ENCODE peak calls at places on chromosome 3, in eight cellular contexts. H is body of pancreas, J is K562, R is sigmoid colon, F is SK-N-SH, T is IMR-90, E is fibroblast of lung, W is uterus. V is an unnamed sample.

GRCh38 chr3:50582083-50582482 is 12.8 kb downstream of the HEMK1 start:
- DNase-seq in H (no peak), W (no peak), T (no peak), F (no peak), J (no peak), R (no peak), E (no peak), V (no peak)

GRCh38 chr3:13590841-13591515 is 42.1 kb downstream of the FBLN2 start:
- DNase-seq in H (no peak), W (no peak), F (no peak), J (no peak), E (no peak), R (peak; percentile 2), T (peak; percentile 7), V (no peak)

GRCh38 chr3:46369675-46370132 is 1.0 kb upstream of the CCR5 start:
- DNase-seq in E (no peak), J (no peak), H (no peak), F (no peak), T (no peak), W (no peak), R (no peak), V (no peak)

GRCh38 chr3:193085655-193086054 is 155.4 kb upstream of the PLAAT1 start:
- DNase-seq in R (no peak), T (no peak), H (no peak), F (no peak), E (no peak), J (no peak), W (no peak), V (no peak)

GRCh38 chr3:31170932-31171670 is 276.6 kb upstream of the GADL1 start:
- DNase-seq in R (no peak), H (no peak), E (peak; percentile 73), J (no peak), T (peak; percentile 91), F (no peak), W (no peak), V (peak; percentile 97)

GRCh38 chr3:149003653-149004305 is 12.4 kb downstream of the GYG1 start:
- DNase-seq in W (no peak), T (no peak), E (no peak), H (no peak), R (no peak), J (no peak), F (no peak), V (no peak)

GRCh38 chr3:126216416-126216815 is 36.0 kb upstream of the ALDH1L1 start:
- DNase-seq in W (no peak), T (peak; percentile 51), H (no peak), E (peak; percentile 2), R (no peak), J (no peak), F (no peak), V (peak; percentile 25)

GRCh38 chr3:18586076-18586475 is 160.9 kb upstream of the SATB1 start:
- DNase-seq in W (no peak), T (no peak), R (no peak), F (no peak), J (no peak), H (no peak), E (no peak), V (no peak)

GRCh38 chr3:114144909-114145688 is 33.8 kb downstream of the DRD3 start:
- DNase-seq in F (no peak), H (peak; percentile 67), W (no peak), E (peak; percentile 90), T (peak; percentile 94), R (no peak), J (no peak), V (peak; percentile 95)

GRCh38 chr3:58998476-58999117 is 51.2 kb downstream of the CFAP20DC start:
- DNase-seq in H (no peak), W (no peak), T (peak; percentile 98), J (peak; percentile 80), F (peak; percentile 3), R (no peak), E (peak; percentile 92), V (no peak)

GRCh38 chr3:47799733-47800132 is 3.2 kb upstream of the DHX30 start:
- DNase-seq in H (no peak), R (no peak), J (no peak), F (no peak), T (no peak), E (no peak), W (no peak), V (no peak)

GRCh38 chr3:19866751-19867347 is 67.2 kb downstream of the EFHB start:
- DNase-seq in H (peak; percentile 38), J (peak; percentile 63), F (peak; percentile 61), W (no peak), E (peak; percentile 72), R (no peak), T (peak; percentile 58), V (peak; percentile 78)

GRCh38 chr3:138329984-138330293 is 288 bp upstream of the NME9 start:
- DNase-seq in T (no peak), J (no peak), F (no peak), H (no peak), E (no peak), W (no peak), R (no peak), V (no peak)

DNA sequence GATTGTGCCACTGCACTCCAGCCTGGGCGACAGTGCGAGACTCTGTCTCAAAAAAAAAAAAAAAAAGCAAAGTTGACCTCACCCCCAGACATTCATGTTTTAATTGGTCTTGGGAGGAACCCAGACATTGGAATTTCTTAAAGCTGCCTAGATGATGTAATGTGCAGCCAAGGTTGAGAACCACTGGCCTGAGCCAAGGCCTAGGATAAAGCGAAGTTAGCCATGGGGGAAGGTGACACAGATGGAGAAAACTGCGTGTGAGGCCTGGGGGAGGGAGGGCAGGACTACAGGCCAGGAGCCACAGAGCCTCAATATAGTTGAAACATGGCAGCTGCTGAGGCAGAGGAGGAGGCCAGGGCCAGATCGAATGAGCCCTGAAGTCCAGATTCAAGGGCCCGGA is 20.9 kb downstream of the GLB1 start:
- DNase-seq in W (no peak), F (no peak), H (no peak), E (peak; percentile 25), T (no peak), J (no peak), R (no peak), V (peak; percentile 64)
- H3K27ac ChIP-seq in W (no peak overlapping the region), F (no peak overlapping the region), H (no peak overlapping the region), E (no peak overlapping the region), T (no peak overlapping the region), J (no peak overlapping the region), R (peak overlapping the region; percentile 11), V (no peak overlapping the region)

GRCh38 chr3:190239325-190239724 is 82.9 kb downstream of the CLDN1 start:
- DNase-seq in E (no peak), H (no peak), W (no peak), T (no peak), F (no peak), J (no peak), R (no peak), V (no peak)

GRCh38 chr3:190238871-190239270 is 83.4 kb downstream of the CLDN1 start:
- DNase-seq in T (no peak), H (no peak), W (no peak), F (no peak), R (no peak), J (no peak), E (no peak), V (no peak)

DNA sequence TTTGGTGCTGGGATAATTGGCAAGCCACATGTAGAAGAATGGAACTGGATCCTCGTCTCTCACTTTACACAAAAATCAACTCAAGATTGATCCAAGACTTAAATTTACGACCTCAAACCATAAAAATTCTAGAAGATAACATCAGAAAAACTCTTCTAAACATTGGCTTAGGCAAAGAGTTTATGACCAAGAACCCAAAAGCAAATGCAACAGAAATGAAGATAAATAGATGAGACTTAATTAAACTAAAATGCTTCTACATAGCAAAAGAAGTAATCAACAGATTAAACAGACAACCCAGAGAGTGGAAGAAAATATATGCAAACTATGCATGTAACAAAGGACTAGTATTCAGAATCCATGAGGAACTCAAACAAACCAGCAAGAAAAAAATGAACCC is 80.1 kb downstream of the CLDN1 start:
- DNase-seq in R (no peak), W (no peak), T (no peak), F (no peak), J (no peak), E (no peak), H (no peak), V (no peak)
- H3K9me3 ChIP-seq in R (no peaks in the 10 kb centered on the region), W (peaks cover 2% of the 10 kb centered on the region), T (peaks cover 10% of the 10 kb centered on the region), F (no peaks in the 10 kb centered on the region), J (no peaks in the 10 kb centered on the region), E (no peaks in the 10 kb centered on the region), H (no peaks in the 10 kb centered on the region), V (no peaks in the 10 kb centered on the region)

GRCh38 chr3:172101107-172101506 is 61.7 kb downstream of the FNDC3B start:
- DNase-seq in H (no peak), W (no peak), E (no peak), J (peak; percentile 24), R (no peak), F (no peak), T (no peak), V (no peak)

GRCh38 chr3:172102123-172102882 is 62.9 kb downstream of the FNDC3B start:
- DNase-seq in W (no peak), F (no peak), J (no peak), R (no peak), H (peak; percentile 64), E (no peak), T (no peak), V (no peak)

GRCh38 chr3:172099495-172099808 is 60.1 kb downstream of the FNDC3B start:
- DNase-seq in R (no peak), W (no peak), H (no peak), J (no peak), F (no peak), E (no peak), T (no peak), V (no peak)

GRCh38 chr3:172098698-172099494 is 59.5 kb downstream of the FNDC3B start:
- DNase-seq in R (no peak), E (no peak), W (no peak), F (no peak), J (no peak), H (no peak), T (no peak), V (no peak)

GRCh38 chr3:172100482-172100881 is 61.1 kb downstream of the FNDC3B start:
- DNase-seq in J (no peak), T (no peak), E (no peak), F (no peak), R (no peak), W (no peak), H (no peak), V (no peak)
- H3K4me3 ChIP-seq in J (no peak overlapping the region), T (no peak overlapping the region), E (no peak overlapping the region), F (no peak overlapping the region), R (no peak overlapping the region), W (no peak overlapping the region), H (no peak overlapping the region), V (no peak overlapping the region)

DNA sequence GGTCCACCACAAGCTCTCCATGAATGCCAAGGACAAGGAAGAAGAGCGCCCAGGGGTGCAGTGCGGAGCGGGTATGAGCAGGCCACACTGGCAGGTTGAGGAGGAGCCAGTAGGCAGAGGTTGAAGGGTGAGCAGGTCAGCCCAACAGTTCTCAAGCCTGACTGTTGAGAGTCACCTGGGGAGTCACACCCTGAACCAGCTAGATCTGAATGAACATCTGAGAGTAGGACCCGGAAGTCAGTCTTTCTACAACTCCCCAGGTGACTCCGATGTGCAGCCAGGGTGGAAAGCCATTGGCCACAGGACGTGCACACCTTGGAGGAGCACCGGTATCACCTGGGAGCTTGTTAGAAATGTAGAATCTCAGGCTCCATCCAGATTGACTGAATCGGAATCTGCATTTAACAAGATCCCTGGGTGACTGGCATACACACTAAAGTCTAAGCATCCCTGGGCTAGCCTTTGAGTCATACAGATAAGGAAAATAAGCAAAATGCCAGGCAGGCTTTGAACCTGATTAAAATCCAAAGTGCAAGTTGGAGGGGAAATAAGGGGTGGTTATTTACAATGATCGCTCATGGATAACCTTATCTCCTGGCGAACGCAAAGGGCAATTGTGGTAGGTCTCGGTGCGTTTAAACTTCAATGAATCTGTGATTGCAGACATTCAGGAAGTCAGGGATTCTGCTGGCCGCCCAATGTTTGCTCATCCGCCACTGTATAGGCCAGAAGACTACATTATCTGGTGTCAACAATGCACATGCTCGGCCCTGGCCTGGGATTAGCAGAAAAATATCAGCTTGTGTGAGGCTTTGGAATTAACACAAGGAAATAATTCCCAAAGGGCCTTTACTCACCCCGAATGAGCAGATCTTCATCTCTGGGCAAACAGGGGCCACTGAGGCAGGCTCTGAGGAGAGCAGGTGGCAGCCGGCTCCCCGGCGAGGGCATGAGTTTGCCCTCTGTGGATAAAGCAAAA is 11.7 kb upstream of the LYZL4 start:
- DNase-seq in J (no peak), E (no peak), R (no peak), F (no peak), T (no peak), H (no peak), W (no peak), V (no peak)
- H3K27ac ChIP-seq in J (no peak overlapping the region), E (no peak overlapping the region), R (no peak overlapping the region), F (no peak overlapping the region), T (no peak overlapping the region), H (no peak overlapping the region), W (no peak overlapping the region), V (no peak overlapping the region)